ENCODE peak calls at places on chromosomes 1 and 21, in four cellular contexts. One of them, this sample, is unnamed. For H3K9me3, the result is how much of the 10 kb centered on the place peaks cover.

GRCh38 chr1:98364544-98364943 is 297.0 kb upstream of the SNX7 start:
- DNase-seq in AG04450: no peak
- DNase-seq in adipocyte: no peak
- DNase-seq in heart right ventricle: no peak
- DNase-seq in this sample: no peak

GRCh38 chr1:35518183-35518582 is 39.0 kb downstream of the KIAA0319L start:
- DNase-seq in AG04450: no peak
- DNase-seq in heart right ventricle: no peak
- DNase-seq in adipocyte: no peak
- DNase-seq in this sample: no peak

GRCh38 chr1:1817262-1817661 is 39.0 kb upstream of the NADK start:
- DNase-seq in AG04450: no peak
- DNase-seq in adipocyte: no peak
- DNase-seq in heart right ventricle: no peak
- DNase-seq in this sample: no peak

GRCh38 chr1:205664399-205665108 is 15.8 kb downstream of the SLC45A3 start:
- DNase-seq in adipocyte: no peak
- DNase-seq in AG04450: no peak
- DNase-seq in heart right ventricle: no peak
- DNase-seq in this sample: no peak

GRCh38 chr1:230370109-230370508 is 56.0 kb downstream of the PGBD5 start:
- DNase-seq in AG04450: no peak
- DNase-seq in adipocyte: no peak
- DNase-seq in heart right ventricle: no peak
- DNase-seq in this sample: no peak

GRCh38 chr21:16046625-16047340 is 317.0 kb downstream of the USP25 start:
- DNase-seq in AG04450: no peak
- DNase-seq in adipocyte: peak
- DNase-seq in heart right ventricle: no peak
- DNase-seq in this sample: no peak

GRCh38 chr1:224923726-224924125 is 5.7 kb upstream of the DNAH14 start:
- DNase-seq in AG04450: no peak
- DNase-seq in adipocyte: no peak
- DNase-seq in heart right ventricle: no peak
- DNase-seq in this sample: no peak

GRCh38 chr1:19406680-19407079 is 78.7 kb downstream of the CAPZB start:
- DNase-seq in adipocyte: no peak
- DNase-seq in AG04450: no peak
- DNase-seq in heart right ventricle: no peak
- DNase-seq in this sample: no peak

GRCh38 chr1:237759371-237759770 is 131.4 kb downstream of the ZP4 start:
- DNase-seq in adipocyte: no peak
- DNase-seq in heart right ventricle: no peak
- DNase-seq in AG04450: no peak
- DNase-seq in this sample: no peak

DNA sequence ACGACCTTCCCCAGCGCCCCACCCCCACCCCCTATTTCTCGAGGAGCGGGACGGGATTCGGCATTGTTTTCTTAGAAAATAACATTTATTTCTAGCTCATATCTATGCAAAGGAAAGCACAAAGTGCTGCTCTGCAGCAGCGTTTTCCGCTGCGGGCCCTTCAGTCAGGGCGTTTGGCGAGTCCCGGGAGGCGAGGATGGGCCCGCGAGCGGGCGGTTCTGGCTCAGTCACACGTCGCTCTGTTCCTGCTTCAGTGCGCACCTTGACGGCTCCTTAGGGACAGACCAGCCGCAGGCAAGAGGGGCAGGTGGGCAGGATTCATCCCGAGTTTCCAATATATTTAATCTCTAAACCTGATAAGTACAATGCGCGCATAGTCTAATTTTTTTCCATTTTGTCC is 5.8 kb downstream of the DMRTA2 start:
- DNase-seq in AG04450: no peak
- DNase-seq in heart right ventricle: no peak
- DNase-seq in adipocyte: no peak
- DNase-seq in this sample: no peak
- H3K9me3 ChIP-seq in AG04450: under half
- H3K9me3 ChIP-seq in heart right ventricle: under half
- H3K9me3 ChIP-seq in adipocyte: under half
- H3K9me3 ChIP-seq in this sample: under half

GRCh38 chr1:42239041-42239440 is 74.5 kb upstream of the GUCA2A start:
- DNase-seq in AG04450: no peak
- DNase-seq in heart right ventricle: no peak
- DNase-seq in adipocyte: no peak
- DNase-seq in this sample: no peak
- H3K9me3 ChIP-seq in AG04450: under half
- H3K9me3 ChIP-seq in heart right ventricle: under half
- H3K9me3 ChIP-seq in adipocyte: under half
- H3K9me3 ChIP-seq in this sample: under half

GRCh38 chr1:247760456-247760855 is at the start of gene OR1C1:
- DNase-seq in adipocyte: no peak
- DNase-seq in AG04450: no peak
- DNase-seq in heart right ventricle: no peak
- DNase-seq in this sample: no peak
- H3K9me3 ChIP-seq in adipocyte: under half
- H3K9me3 ChIP-seq in AG04450: under half
- H3K9me3 ChIP-seq in heart right ventricle: under half
- H3K9me3 ChIP-seq in this sample: under half

DNA sequence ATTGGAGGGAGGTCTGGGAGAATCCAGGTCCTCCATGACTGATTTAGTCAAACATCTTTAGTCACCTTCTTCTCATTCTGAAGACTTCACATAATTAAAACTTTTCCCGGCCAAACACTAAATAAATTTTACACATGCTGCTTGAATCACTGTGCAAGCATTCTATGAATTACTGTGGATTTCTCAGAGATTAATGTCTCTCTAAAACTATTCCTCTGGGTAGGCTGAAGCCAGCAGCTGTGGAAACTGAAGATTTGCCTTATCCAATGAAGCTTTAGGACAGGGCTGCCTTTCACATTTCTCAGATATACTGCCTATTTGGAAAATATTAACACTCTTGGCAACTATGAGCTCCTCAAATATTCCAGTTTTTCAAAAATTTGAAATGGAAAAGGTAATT is 61.7 kb downstream of the JMJD4 start:
- DNase-seq in AG04450: no peak
- DNase-seq in adipocyte: no peak
- DNase-seq in heart right ventricle: no peak
- DNase-seq in this sample: no peak
- H3K9me3 ChIP-seq in AG04450: under half
- H3K9me3 ChIP-seq in adipocyte: half or more
- H3K9me3 ChIP-seq in heart right ventricle: under half
- H3K9me3 ChIP-seq in this sample: half or more

GRCh38 chr21:10418649-10419048 is 102.7 kb upstream of the TPTE start:
- DNase-seq in adipocyte: no peak
- DNase-seq in heart right ventricle: no peak
- DNase-seq in AG04450: no peak
- DNase-seq in this sample: no peak
- H3K9me3 ChIP-seq in adipocyte: under half
- H3K9me3 ChIP-seq in heart right ventricle: under half
- H3K9me3 ChIP-seq in AG04450: half or more
- H3K9me3 ChIP-seq in this sample: under half

DNA sequence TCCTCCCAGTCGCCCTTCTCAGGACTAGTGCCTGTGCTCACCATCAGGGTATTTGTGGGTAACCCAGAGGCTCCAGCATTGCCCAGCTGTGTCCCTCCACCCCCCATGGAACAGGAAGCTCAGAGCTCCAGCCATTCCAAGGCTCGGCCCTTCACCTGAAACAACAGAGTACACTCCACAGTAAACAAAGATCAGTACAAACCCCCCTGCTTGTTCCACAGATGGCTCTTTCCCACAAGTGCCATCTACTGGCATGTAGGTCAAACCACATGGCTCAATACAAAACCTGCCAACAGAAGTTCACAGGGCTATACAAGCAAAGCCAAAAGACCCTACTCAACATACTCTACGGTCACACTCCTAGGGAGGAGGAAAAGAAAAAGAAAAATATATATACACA is 258.7 kb downstream of the AGBL4 start:
- DNase-seq in heart right ventricle: no peak
- DNase-seq in AG04450: no peak
- DNase-seq in adipocyte: no peak
- DNase-seq in this sample: no peak
- H3K9me3 ChIP-seq in heart right ventricle: under half
- H3K9me3 ChIP-seq in AG04450: under half
- H3K9me3 ChIP-seq in adipocyte: under half
- H3K9me3 ChIP-seq in this sample: under half

This sample was measured in left ventricle myocardium inferior.